ENCODE peak calls at places on chromosomes 6 and 20, in four cellular contexts. One of them, this sample, is unnamed.

GRCh38 chr6:4620284-4621228 is 155.6 kb upstream of the CDYL start:
- DNase-seq in astrocyte: no peak
- DNase-seq in fibroblast of lung: no peak
- DNase-seq in NCI-H187: no peak
- DNase-seq in this sample: no peak

GRCh38 chr6:150006961-150007464 is 18.3 kb downstream of the RAET1L start:
- DNase-seq in astrocyte: no peak
- DNase-seq in fibroblast of lung: peak
- DNase-seq in NCI-H187: no peak
- DNase-seq in this sample: peak

GRCh38 chr6:137731960-137732616 is 135.0 kb upstream of the TNFAIP3 start:
- DNase-seq in astrocyte: peak
- DNase-seq in fibroblast of lung: peak
- DNase-seq in NCI-H187: no peak
- DNase-seq in this sample: no peak

GRCh38 chr6:31764239-31764638 is 1.8 kb downstream of the SAPCD1 start:
- DNase-seq in astrocyte: no peak
- DNase-seq in fibroblast of lung: no peak
- DNase-seq in NCI-H187: no peak
- DNase-seq in this sample: no peak

GRCh38 chr6:167996424-167997199 is 859 bp upstream of the KIF25 start:
- DNase-seq in astrocyte: no peak
- DNase-seq in fibroblast of lung: no peak
- DNase-seq in NCI-H187: no peak
- DNase-seq in this sample: no peak

GRCh38 chr6:154703094-154703493 is 30.1 kb upstream of the SCAF8 start:
- DNase-seq in astrocyte: no peak
- DNase-seq in fibroblast of lung: no peak
- DNase-seq in NCI-H187: no peak
- DNase-seq in this sample: no peak

GRCh38 chr6:63213325-63213724 is 2.1 kb downstream of the FKBP1C start:
- DNase-seq in astrocyte: no peak
- DNase-seq in fibroblast of lung: no peak
- DNase-seq in NCI-H187: no peak
- DNase-seq in this sample: no peak

GRCh38 chr6:155188707-155189496 is 74.9 kb upstream of the CLDN20 start:
- DNase-seq in astrocyte: peak
- DNase-seq in fibroblast of lung: peak
- DNase-seq in NCI-H187: no peak
- DNase-seq in this sample: peak

GRCh38 chr20:6265204-6265904 is 142.5 kb upstream of the FERMT1 start:
- DNase-seq in astrocyte: peak
- DNase-seq in fibroblast of lung: peak
- DNase-seq in NCI-H187: no peak
- DNase-seq in this sample: peak

GRCh38 chr6:38684904-38685303 is 18.0 kb downstream of the GLO1 start:
- DNase-seq in astrocyte: no peak
- DNase-seq in fibroblast of lung: no peak
- DNase-seq in NCI-H187: no peak
- DNase-seq in this sample: no peak

GRCh38 chr6:69914015-69914485 is 47.7 kb downstream of the COL19A1 start:
- DNase-seq in astrocyte: no peak
- DNase-seq in fibroblast of lung: peak
- DNase-seq in NCI-H187: no peak
- DNase-seq in this sample: no peak

GRCh38 chr6:37569317-37569716 is 69.6 kb upstream of the CCDC167 start:
- DNase-seq in astrocyte: no peak
- DNase-seq in fibroblast of lung: no peak
- DNase-seq in NCI-H187: no peak
- DNase-seq in this sample: no peak

GRCh38 chr6:10759312-10759839 is 11.8 kb downstream of the TMEM14B start:
- DNase-seq in astrocyte: peak
- DNase-seq in fibroblast of lung: peak
- DNase-seq in NCI-H187: no peak
- DNase-seq in this sample: peak

GRCh38 chr6:104187616-104188015 is 672.1 kb downstream of the HACE1 start:
- DNase-seq in astrocyte: no peak
- DNase-seq in fibroblast of lung: no peak
- DNase-seq in NCI-H187: no peak
- DNase-seq in this sample: no peak

GRCh38 chr20:36836591-36837329 is 39.2 kb upstream of the TLDC2 start:
- DNase-seq in astrocyte: no peak
- DNase-seq in fibroblast of lung: peak
- DNase-seq in NCI-H187: no peak
- DNase-seq in this sample: peak

GRCh38 chr20:37538003-37538402 is 10.3 kb upstream of the BLCAP start:
- DNase-seq in astrocyte: peak
- DNase-seq in fibroblast of lung: peak
- DNase-seq in NCI-H187: no peak
- DNase-seq in this sample: no peak

GRCh38 chr20:57089701-57090144 is 176.7 kb downstream of the BMP7 start:
- DNase-seq in astrocyte: no peak
- DNase-seq in fibroblast of lung: peak
- DNase-seq in NCI-H187: peak
- DNase-seq in this sample: peak

GRCh38 chr6:129014302-129014701 is 131.4 kb downstream of the LAMA2 start:
- DNase-seq in astrocyte: no peak
- DNase-seq in fibroblast of lung: no peak
- DNase-seq in NCI-H187: no peak
- DNase-seq in this sample: no peak

GRCh38 chr6:33405541-33405940 is 5.3 kb upstream of the PHF1 start:
- DNase-seq in astrocyte: no peak
- DNase-seq in fibroblast of lung: no peak
- DNase-seq in NCI-H187: no peak
- DNase-seq in this sample: no peak